ENCODE peak calls at places on chromosomes 5 and 9, in seven cellular contexts. O is upper lobe of right lung; F is HTR-8/SVneo; A is AG04450; P is heart right ventricle; Z is GM20000; H is activated CD4-positive, alpha-beta memory T cell treated with anti-CD3 and anti-CD28 coated beads, Interleukin-2, amount 10 ng/mL, durations not matched to agents 7 days and 5 days. R is an unnamed sample.

GRCh38 chr9:2872941-2873323 is 29.0 kb upstream of the PUM3 start:
- DNase-seq in P (no peak), H (peak), A (no peak), Z (no peak), O (no peak), F (no peak), R (no peak)

GRCh38 chr9:132978451-132979087 is at the start of gene GFI1B:
- DNase-seq in F (no peak), Z (no peak), H (no peak), O (no peak), A (no peak), P (no peak), R (no peak)

GRCh38 chr9:16561121-16561520 is 309.3 kb downstream of the BNC2 start:
- DNase-seq in O (no peak), H (no peak), F (no peak), Z (no peak), A (no peak), P (no peak), R (no peak)

GRCh38 chr5:167644619-167645018 is 646.8 kb upstream of the WWC1 start:
- DNase-seq in F (no peak), Z (no peak), H (no peak), P (no peak), A (no peak), O (no peak), R (no peak)

GRCh38 chr5:78706825-78707224 is 58.3 kb upstream of the LHFPL2 start:
- DNase-seq in O (no peak), Z (no peak), A (no peak), F (no peak), H (no peak), P (no peak), R (no peak)

GRCh38 chr9:127979015-127979332 is 1.8 kb downstream of the EEIG1 start:
- DNase-seq in P (no peak), H (no peak), O (no peak), A (no peak), Z (no peak), F (no peak), R (no peak)

GRCh38 chr9:88821749-88822106 is 169.5 kb upstream of the S1PR3 start:
- DNase-seq in P (no peak), H (no peak), A (no peak), F (no peak), O (no peak), Z (no peak), R (no peak)

GRCh38 chr9:96321515-96321914 is 19.5 kb upstream of the HSD17B3 start:
- DNase-seq in O (no peak), Z (no peak), A (no peak), P (no peak), F (no peak), H (no peak), R (no peak)

GRCh38 chr5:171640396-171640981 is 145.1 kb upstream of the SMIM23 start:
- DNase-seq in H (no peak), P (peak), A (no peak), O (no peak), Z (no peak), F (no peak), R (no peak)

GRCh38 chr5:38263983-38264382 is 5.6 kb downstream of the EGFLAM start:
- DNase-seq in Z (no peak), H (no peak), A (no peak), P (no peak), F (no peak), O (no peak), R (no peak)

GRCh38 chr5:119355244-119355635 is 579 bp upstream of the TNFAIP8 start:
- DNase-seq in A (no peak), O (peak), Z (no peak), H (peak), F (no peak), P (no peak), R (no peak)

GRCh38 chr9:135906291-135907005 is 898 bp downstream of the CAMSAP1 start:
- DNase-seq in Z (no peak), A (no peak), F (no peak), H (peak), P (no peak), O (peak), R (no peak)

GRCh38 chr5:177512736-177513380 is 3.2 kb upstream of the DOK3 start:
- DNase-seq in F (no peak), A (no peak), H (no peak), Z (no peak), P (no peak), O (no peak), R (no peak)

GRCh38 chr5:154858972-154859950 is 834 bp downstream of the CNOT8 start:
- DNase-seq in P (no peak), H (peak), Z (no peak), O (no peak), F (no peak), A (no peak), R (no peak)

GRCh38 chr5:135208555-135209494 is 174.8 kb upstream of the PITX1 start:
- DNase-seq in H (no peak), O (peak), A (peak), P (no peak), F (peak), Z (no peak), R (peak)

GRCh38 chr9:137046094-137046787 is at the start of gene NPDC1:
- DNase-seq in O (peak), H (peak), Z (peak), P (peak), F (peak), A (no peak), R (no peak)

GRCh38 chr5:166722939-166723338 is 1568.5 kb upstream of the WWC1 start:
- DNase-seq in H (no peak), P (no peak), A (no peak), F (no peak), O (no peak), Z (no peak), R (no peak)

GRCh38 chr9:92188969-92189781 is 74.0 kb upstream of the SPTLC1 start:
- DNase-seq in Z (no peak), O (no peak), F (no peak), H (no peak), A (no peak), P (no peak), R (no peak)

GRCh38 chr5:152688561-152689274 is 283.6 kb upstream of the NMUR2 start:
- DNase-seq in O (no peak), H (no peak), Z (no peak), F (peak), P (no peak), A (no peak), R (peak)

GRCh38 chr9:116087751-116088194 is 65.8 kb upstream of the PAPPA start:
- DNase-seq in H (no peak), A (peak), P (no peak), F (peak), O (no peak), Z (no peak), R (no peak)

GRCh38 chr9:129481824-129482511 is 138.9 kb downstream of the C9orf50 start:
- DNase-seq in H (no peak), F (peak), O (no peak), P (peak), A (no peak), Z (no peak), R (no peak)

GRCh38 chr5:39941436-39941835 is 516.7 kb upstream of the DAB2 start:
- DNase-seq in F (no peak), Z (no peak), H (no peak), A (no peak), P (no peak), O (no peak), R (no peak)

GRCh38 chr9:99357575-99357974 is 135.5 kb downstream of the SEC61B start:
- DNase-seq in F (no peak), P (peak), A (no peak), H (no peak), O (no peak), Z (no peak), R (no peak)

R was measured in AG04449.